ENCODE peak calls at places on chromosomes 3 and 15, in nine cellular contexts. M is left lobe of liver, S is AG08396, F is GM12878, L is activated T-cell treated with anti-CD3 and anti-CD28 coated beads for 48 hours, A is mesendoderm, E is HTR-8/SVneo, Y is T-helper 2 cell, X is HuH-7. N is an unnamed sample.

GRCh38 chr3:194738254-194739093 is 52.8 kb downstream of the FAM43A start:
- DNase-seq in Y (no peak), F (no peak), A (no peak), M (no peak), E (no peak), S (peak; percentile 29), L (no peak), X (no peak), N (peak; percentile 20)

GRCh38 chr3:84783281-84783680 is 175.5 kb upstream of the CADM2 start:
- DNase-seq in Y (no peak), E (no peak), F (no peak), S (no peak), X (no peak), L (no peak), M (no peak), A (no peak), N (no peak)

GRCh38 chr15:92809064-92809879 is 90.9 kb upstream of the CHD2 start:
- DNase-seq in X (peak; percentile 97), E (peak; percentile 91), M (peak; percentile 99), F (peak; percentile 94), S (peak; percentile 95), L (peak; percentile 100), Y (peak; percentile 99), A (peak; percentile 99), N (peak; percentile 83)

GRCh38 chr3:192246847-192247520 is 480.4 kb downstream of the FGF12 start:
- DNase-seq in M (no peak), L (no peak), A (no peak), F (no peak), Y (no peak), X (peak; percentile 2), S (no peak), E (no peak), N (no peak)

GRCh38 chr15:73809728-73810501 is 56.8 kb upstream of the INSYN1 start:
- DNase-seq in M (no peak), S (no peak), X (no peak), A (no peak), L (no peak), Y (no peak), F (no peak), E (no peak), N (peak; percentile 12)

GRCh38 chr15:36156855-36157521 is 422.4 kb upstream of the CDIN1 start:
- DNase-seq in E (peak; percentile 2), L (no peak), Y (no peak), S (peak; percentile 7), F (no peak), X (peak; percentile 6), A (peak; percentile 13), M (no peak), N (no peak)

GRCh38 chr15:90701880-90702630 is 15.1 kb upstream of the BLM start:
- DNase-seq in Y (no peak), E (no peak), X (no peak), M (no peak), F (no peak), L (no peak), S (no peak), A (peak; percentile 27), N (no peak)

GRCh38 chr15:28944286-28944685 is 58.5 kb downstream of the APBA2 start:
- DNase-seq in L (no peak), M (no peak), X (no peak), A (no peak), Y (no peak), S (no peak), F (no peak), E (no peak), N (no peak)

GRCh38 chr3:23738946-23739345 is 66.8 kb upstream of the UBE2E1 start:
- DNase-seq in F (no peak), E (no peak), S (no peak), L (no peak), X (no peak), Y (no peak), A (no peak), M (no peak), N (no peak)

GRCh38 chr3:57169872-57170623 is 4.9 kb upstream of the IL17RD start:
- DNase-seq in Y (peak; percentile 73), F (no peak), A (peak; percentile 91), S (peak; percentile 76), M (peak; percentile 73), X (peak; percentile 52), E (peak; percentile 75), L (peak; percentile 60), N (peak; percentile 61)

GRCh38 chr15:78930577-78931388 is 14.1 kb downstream of the CTSH start:
- DNase-seq in Y (no peak), A (no peak), L (no peak), X (no peak), S (peak; percentile 89), E (peak; percentile 89), M (peak; percentile 77), F (no peak), N (no peak)

GRCh38 chr15:74307827-74308642 is 59.4 kb downstream of the CYP11A1 start:
- DNase-seq in F (no peak), M (peak; percentile 51), S (peak; percentile 79), X (peak; percentile 68), A (peak; percentile 82), E (peak; percentile 87), L (no peak), Y (peak; percentile 34), N (peak; percentile 38)

GRCh38 chr3:183295211-183295610 is 42.2 kb downstream of the B3GNT5 start:
- DNase-seq in X (peak; percentile 37), Y (no peak), F (no peak), S (peak; percentile 40), E (no peak), M (peak; percentile 80), A (no peak), L (no peak), N (no peak)

GRCh38 chr3:13133471-13133981 is 60.3 kb upstream of the IQSEC1 start:
- DNase-seq in E (no peak), F (no peak), M (peak; percentile 69), S (no peak), X (no peak), A (no peak), L (no peak), Y (no peak), N (no peak)

GRCh38 chr3:49712166-49712565 is 7.3 kb downstream of the AMIGO3 start:
- DNase-seq in E (no peak), Y (no peak), X (no peak), M (no peak), A (no peak), L (no peak), F (no peak), S (no peak), N (no peak)

GRCh38 chr3:58005662-58006061 is 2.6 kb upstream of the FLNB start:
- DNase-seq in L (no peak), X (no peak), A (peak; percentile 95), F (no peak), S (peak; percentile 49), M (no peak), E (no peak), Y (no peak), N (no peak)

GRCh38 chr3:113070226-113071220 is 79.7 kb downstream of the GTPBP8 start:
- DNase-seq in S (no peak), X (no peak), F (no peak), E (no peak), M (no peak), A (no peak), Y (no peak), L (no peak), N (no peak)

GRCh38 chr15:61184431-61184830 is 44.7 kb downstream of the RORA start:
- DNase-seq in X (no peak), S (no peak), M (no peak), Y (peak; percentile 13), L (no peak), F (no peak), E (no peak), A (no peak), N (no peak)

GRCh38 chr15:49843725-49844124 is 222.9 kb downstream of the DTWD1 start:
- DNase-seq in M (no peak), Y (no peak), L (no peak), F (no peak), E (no peak), X (no peak), S (no peak), A (no peak), N (no peak)

GRCh38 chr15:83380682-83381081 is 66.5 kb upstream of the SH3GL3 start:
- DNase-seq in Y (peak; percentile 57), M (no peak), L (peak; percentile 28), A (peak; percentile 81), F (peak; percentile 13), S (peak; percentile 47), E (peak; percentile 81), X (peak; percentile 64), N (no peak)

GRCh38 chr3:169144691-169145090 is 518.8 kb downstream of the MECOM start:
- DNase-seq in Y (no peak), M (no peak), L (no peak), A (no peak), X (no peak), E (no peak), F (no peak), S (no peak), N (no peak)

GRCh38 chr15:75676688-75677475 is 29.2 kb downstream of the SNX33 start:
- DNase-seq in E (no peak), X (no peak), S (no peak), M (no peak), F (no peak), L (no peak), Y (no peak), A (no peak), N (no peak)

GRCh38 chr3:101466465-101467309 is 46.3 kb downstream of the SENP7 start:
- DNase-seq in M (no peak), E (no peak), A (peak; percentile 47), S (no peak), F (no peak), X (no peak), L (no peak), Y (peak; percentile 38), N (peak; percentile 13)

GRCh38 chr3:124671123-124671522 is 59.1 kb upstream of the UMPS start:
- DNase-seq in A (no peak), Y (peak; percentile 70), L (no peak), S (no peak), M (no peak), E (no peak), X (no peak), F (no peak), N (no peak)